ENCODE peak calls at places on chromosome 16, in five cellular contexts. I, H, R, J and S are unnamed samples.

GRCh38 chr16:23863511-23864422 is 28.0 kb downstream of the PRKCB start:
- DNase-seq in R (peak; percentile 41), I (peak; percentile 6), H (no peak), J (no peak), S (no peak)

GRCh38 chr16:4687416-4687815 is 5.9 kb upstream of the NUDT16L1 start:
- DNase-seq in R (no peak), H (no peak), I (no peak), J (no peak), S (no peak)

GRCh38 chr16:17129971-17130370 is 340.8 kb downstream of the XYLT1 start:
- DNase-seq in H (no peak), R (no peak), I (no peak), J (no peak), S (no peak)

GRCh38 chr16:1140582-1140981 is 12.3 kb upstream of the CACNA1H start:
- DNase-seq in I (no peak), J (no peak), H (no peak), R (no peak), S (no peak)

GRCh38 chr16:67104061-67104460 is 5.7 kb upstream of the PHAF1 start:
- DNase-seq in J (peak; percentile 29), I (peak; percentile 57), H (peak; percentile 60), R (no peak), S (no peak)

GRCh38 chr16:72179592-72179991 is 7.6 kb upstream of the PMFBP1 start:
- DNase-seq in J (no peak), H (no peak), I (no peak), R (no peak), S (no peak)

GRCh38 chr16:35636831-35637230 is 2177.4 kb downstream of the TP53TG3F start:
- DNase-seq in I (no peak), J (no peak), R (no peak), H (no peak), S (no peak)

GRCh38 chr16:72990003-72990521 is 57.9 kb downstream of the ZFHX3 start:
- DNase-seq in I (peak; percentile 88), R (no peak), J (peak; percentile 87), H (no peak), S (peak; percentile 67)

GRCh38 chr16:71845639-71846431 is at the start of gene ATXN1L:
- DNase-seq in J (peak; percentile 93), H (peak; percentile 86), R (peak; percentile 94), I (peak; percentile 91), S (peak; percentile 95)

GRCh38 chr16:82639666-82640336 is 13.0 kb downstream of the CDH13 start:
- DNase-seq in J (peak; percentile 50), H (peak; percentile 80), R (peak; percentile 61), I (peak; percentile 75), S (peak; percentile 80)

GRCh38 chr16:78606572-78606971 is 507.1 kb downstream of the WWOX start:
- DNase-seq in H (no peak), J (no peak), R (no peak), I (no peak), S (no peak)

GRCh38 chr16:4316732-4317461 is 1.0 kb downstream of the GLIS2 start:
- DNase-seq in H (no peak), I (peak; percentile 66), R (no peak), J (no peak), S (no peak)

GRCh38 chr16:47565454-47565853 is 104.3 kb downstream of the PHKB start:
- DNase-seq in I (peak; percentile 88), H (no peak), R (peak; percentile 54), J (peak; percentile 67), S (peak; percentile 72)

GRCh38 chr16:10852948-10853347 is 24.1 kb upstream of the CIITA start:
- DNase-seq in H (no peak), I (no peak), R (no peak), J (no peak), S (no peak)

GRCh38 chr16:47359478-47359877 is 101.4 kb downstream of the ITFG1 start:
- DNase-seq in J (no peak), R (no peak), I (no peak), H (no peak), S (no peak)

GRCh38 chr16:46717692-46718091 is 28.2 kb downstream of the ORC6 start:
- DNase-seq in J (no peak), R (no peak), H (no peak), I (no peak), S (no peak)

GRCh38 chr16:85752511-85753420 is 1.9 kb upstream of the C16orf74 start:
- DNase-seq in I (no peak), H (peak; percentile 59), J (no peak), R (no peak), S (peak; percentile 64)

GRCh38 chr16:85810742-85811115 is 11.2 kb downstream of the COX4I1 start:
- DNase-seq in H (no peak), I (no peak), J (no peak), R (no peak), S (no peak)

GRCh38 chr16:82761236-82761635 is 134.5 kb downstream of the CDH13 start:
- DNase-seq in J (peak; percentile 74), R (no peak), I (peak; percentile 75), H (no peak), S (no peak)

GRCh38 chr16:21997693-21998480 is 3.0 kb downstream of the PDZD9 start:
- DNase-seq in H (no peak), R (no peak), J (no peak), I (no peak), S (no peak)

GRCh38 chr16:15055141-15056053 is 477 bp downstream of the NTAN1 start:
- DNase-seq in J (peak; percentile 34), I (peak; percentile 29), R (peak; percentile 23), H (peak; percentile 69), S (peak; percentile 85)

GRCh38 chr16:24525970-24526559 is 13.3 kb upstream of the RBBP6 start:
- DNase-seq in J (peak; percentile 81), I (no peak), H (no peak), R (no peak), S (no peak)

GRCh38 chr16:67166883-67167168 is 2.3 kb downstream of the HSF4 start:
- DNase-seq in J (no peak), H (no peak), I (no peak), R (no peak), S (no peak)

GRCh38 chr16:52068447-52069074 is 478.4 kb downstream of the TOX3 start:
- DNase-seq in J (peak; percentile 25), I (peak; percentile 21), R (no peak), H (peak; percentile 44), S (peak; percentile 59)

GRCh38 chr16:8634991-8635736 is 13.7 kb downstream of the METTL22 start:
- DNase-seq in I (no peak), J (peak; percentile 25), R (no peak), H (peak; percentile 74), S (no peak)

GRCh38 chr16:27228621-27229501 is 25.5 kb downstream of the KDM8 start:
- DNase-seq in I (no peak), R (no peak), J (no peak), H (no peak), S (no peak)

GRCh38 chr16:56610017-56610608 is 1.7 kb downstream of the MT2A start:
- DNase-seq in H (no peak), I (peak; percentile 94), J (peak; percentile 89), R (peak; percentile 54), S (peak; percentile 58)

GRCh38 chr16:74480150-74481029 is 59.1 kb upstream of the CLEC18B start:
- DNase-seq in J (peak; percentile 60), I (peak; percentile 79), R (no peak), H (no peak), S (no peak)

GRCh38 chr16:49348408-49349176 is 25.0 kb upstream of the C16orf78 start:
- DNase-seq in R (no peak), J (no peak), H (peak; percentile 42), I (peak; percentile 5), S (no peak)